ENCODE peak calls at places on chromosomes 5 and 9, in nine cellular contexts. I is LoVo, K is occipital lobe, J is iris pigment epithelial cell, E is Karpas-422, Y is fibroblast of lung, B is GM13977, X is NCI-H226, P is MV-4-11. V is an unnamed sample.

GRCh38 chr9:27933210-27934062 is 360.2 kb upstream of the C9orf72 start:
- DNase-seq in I (no peak), K (no peak), J (no peak), E (no peak), Y (no peak), B (no peak), X (no peak), P (no peak), V (no peak)

GRCh38 chr5:119255571-119256356 is 100.1 kb upstream of the TNFAIP8 start:
- DNase-seq in I (peak; percentile 89), K (no peak), J (no peak), E (peak; percentile 78), Y (no peak), B (no peak), X (no peak), P (peak; percentile 28), V (no peak)

GRCh38 chr9:120592210-120592609 is 12.2 kb upstream of the CDK5RAP2 start:
- DNase-seq in I (no peak), K (no peak), J (no peak), E (no peak), Y (no peak), B (no peak), X (no peak), P (peak; percentile 44), V (no peak)

GRCh38 chr5:139960723-139961383 is 82.2 kb downstream of the NRG2 start:
- DNase-seq in I (no peak), K (no peak), J (no peak), E (no peak), Y (no peak), B (peak; percentile 62), X (no peak), P (no peak), V (no peak)

GRCh38 chr5:124902097-124902821 is 155.8 kb upstream of the ZNF608 start:
- DNase-seq in I (peak; percentile 27), K (no peak), J (peak; percentile 33), E (peak; percentile 45), Y (peak; percentile 38), B (peak; percentile 64), X (no peak), P (peak; percentile 88), V (no peak)

GRCh38 chr9:110036286-110036685 is 171.7 kb downstream of the C9orf152 start:
- DNase-seq in I (no peak), K (no peak), J (no peak), E (no peak), Y (no peak), B (no peak), X (no peak), P (no peak), V (no peak)

GRCh38 chr9:13939129-13939528 is 374.8 kb downstream of the NFIB start:
- DNase-seq in I (no peak), K (no peak), J (peak; percentile 92), E (no peak), Y (peak; percentile 90), B (no peak), X (peak; percentile 85), P (no peak), V (no peak)

GRCh38 chr5:151772029-151772867 is 494 bp downstream of the G3BP1 start:
- DNase-seq in I (peak; percentile 15), K (peak; percentile 26), J (peak; percentile 49), E (peak; percentile 77), Y (peak; percentile 32), B (peak; percentile 30), X (no peak), P (peak; percentile 32), V (no peak)

GRCh38 chr5:138489705-138490104 is 24.4 kb downstream of the EGR1 start:
- DNase-seq in I (no peak), K (peak; percentile 68), J (no peak), E (no peak), Y (no peak), B (no peak), X (no peak), P (no peak), V (no peak)

GRCh38 chr5:78886650-78887230 is 98.4 kb downstream of the ARSB start:
- DNase-seq in I (peak; percentile 9), K (no peak), J (peak; percentile 17), E (peak; percentile 71), Y (peak; percentile 40), B (no peak), X (no peak), P (no peak), V (no peak)

GRCh38 chr5:159182691-159183090 is 26.7 kb downstream of the RNF145 start:
- DNase-seq in I (no peak), K (no peak), J (no peak), E (no peak), Y (peak; percentile 80), B (no peak), X (no peak), P (no peak), V (no peak)

GRCh38 chr9:114202849-114203248 is 47.5 kb downstream of the COL27A1 start:
- DNase-seq in I (no peak), K (no peak), J (peak; percentile 53), E (no peak), Y (peak; percentile 57), B (no peak), X (no peak), P (peak; percentile 66), V (no peak)

GRCh38 chr9:101604287-101604686 is 9.5 kb upstream of the PPP3R2 start:
- DNase-seq in I (no peak), K (no peak), J (no peak), E (no peak), Y (no peak), B (no peak), X (no peak), P (no peak), V (no peak)

GRCh38 chr9:11338130-11338529 is 725.3 kb upstream of the PTPRD start:
- DNase-seq in I (no peak), K (no peak), J (no peak), E (peak; percentile 40), Y (no peak), B (no peak), X (no peak), P (peak; percentile 73), V (no peak)

V was measured in GM18507.